ENCODE peak calls at places on chromosomes 3 and 15, in six cellular contexts. G, F, C, P, J and W are unnamed samples.

GRCh38 chr3:135800071-135800549 is 165.4 kb upstream of the PPP2R3A start:
- DNase-seq in G (no peak), F (no peak), C (no peak), P (no peak), J (no peak), W (no peak)

GRCh38 chr3:186933801-186934200 is 3.5 kb downstream of the ST6GAL1 start:
- DNase-seq in G (no peak), F (no peak), C (no peak), P (no peak), J (no peak), W (no peak)

GRCh38 chr15:99076555-99077308 is 28.1 kb upstream of the SYNM start:
- DNase-seq in G (peak), F (peak), C (peak), P (no peak), J (peak), W (no peak)

GRCh38 chr15:69755571-69756310 is 303.1 kb downstream of the RPLP1 start:
- DNase-seq in G (peak), F (no peak), C (no peak), P (no peak), J (no peak), W (no peak)

GRCh38 chr3:27625848-27626247 is 96.3 kb downstream of the EOMES start:
- DNase-seq in G (no peak), F (no peak), C (no peak), P (no peak), J (no peak), W (no peak)

GRCh38 chr15:86654501-86654900 is 574.8 kb downstream of the AGBL1 start:
- DNase-seq in G (no peak), F (no peak), C (no peak), P (no peak), J (no peak), W (no peak)

GRCh38 chr3:179268400-179269051 is 17.6 kb upstream of the KCNMB3 start:
- DNase-seq in G (no peak), F (no peak), C (no peak), P (no peak), J (no peak), W (no peak)

GRCh38 chr3:126104028-126104635 is 20.2 kb upstream of the SLC41A3 start:
- DNase-seq in G (no peak), F (no peak), C (no peak), P (no peak), J (no peak), W (no peak)

GRCh38 chr3:120838441-120839091 is 69.4 kb upstream of the STXBP5L start:
- DNase-seq in G (no peak), F (no peak), C (no peak), P (no peak), J (no peak), W (no peak)

GRCh38 chr3:107838196-107838595 is 252.6 kb downstream of the CD47 start:
- DNase-seq in G (no peak), F (no peak), C (no peak), P (no peak), J (no peak), W (no peak)

GRCh38 chr3:108099203-108099602 is 8.4 kb upstream of the CD47 start:
- DNase-seq in G (no peak), F (no peak), C (no peak), P (no peak), J (no peak), W (no peak)

GRCh38 chr3:188415196-188415595 is 261.2 kb downstream of the LPP start:
- DNase-seq in G (no peak), F (no peak), C (no peak), P (no peak), J (peak), W (no peak)

GRCh38 chr3:63872135-63872924 is 8.7 kb downstream of the ATXN7 start:
- DNase-seq in G (no peak), F (no peak), C (no peak), P (no peak), J (peak), W (peak)

GRCh38 chr3:150006774-150007173 is 36.1 kb upstream of the PFN2 start:
- DNase-seq in G (no peak), F (no peak), C (no peak), P (no peak), J (no peak), W (no peak)